ENCODE peak calls at places on chromosomes 6 and 20, in eight cellular contexts. One of them, this sample, is unnamed.

GRCh38 chr6:7540595-7540994 is 876 bp upstream of the DSP start:
- DNase-seq in epithelial cell of esophagus: peak; percentile 94
- DNase-seq in AG10803: peak; percentile 55
- DNase-seq in omental fat pad: no peak
- DNase-seq in cardiac fibroblast: peak; percentile 5
- DNase-seq in HFFc6: peak; percentile 17
- DNase-seq in endothelial cell: peak; percentile 29
- DNase-seq in MCF 10A: no peak
- DNase-seq in this sample: no peak

GRCh38 chr6:166729658-166730057 is 102.6 kb upstream of the RPS6KA2 start:
- DNase-seq in HFFc6: no peak
- DNase-seq in epithelial cell of esophagus: no peak
- DNase-seq in omental fat pad: no peak
- DNase-seq in MCF 10A: no peak
- DNase-seq in AG10803: no peak
- DNase-seq in cardiac fibroblast: no peak
- DNase-seq in endothelial cell: no peak
- DNase-seq in this sample: no peak

GRCh38 chr20:1304711-1305515 is 24.0 kb downstream of the SDCBP2 start:
- DNase-seq in endothelial cell: no peak
- DNase-seq in cardiac fibroblast: no peak
- DNase-seq in HFFc6: no peak
- DNase-seq in MCF 10A: no peak
- DNase-seq in omental fat pad: no peak
- DNase-seq in epithelial cell of esophagus: no peak
- DNase-seq in AG10803: no peak
- DNase-seq in this sample: no peak

GRCh38 chr6:138520463-138520862 is 21.2 kb upstream of the NHSL1 start:
- DNase-seq in cardiac fibroblast: peak; percentile 56
- DNase-seq in epithelial cell of esophagus: peak; percentile 37
- DNase-seq in omental fat pad: no peak
- DNase-seq in MCF 10A: peak; percentile 13
- DNase-seq in AG10803: peak; percentile 49
- DNase-seq in endothelial cell: no peak
- DNase-seq in HFFc6: peak; percentile 52
- DNase-seq in this sample: no peak

GRCh38 chr20:43778375-43778774 is 51.6 kb upstream of the GTSF1L start:
- DNase-seq in HFFc6: no peak
- DNase-seq in endothelial cell: no peak
- DNase-seq in cardiac fibroblast: no peak
- DNase-seq in AG10803: no peak
- DNase-seq in MCF 10A: no peak
- DNase-seq in epithelial cell of esophagus: no peak
- DNase-seq in omental fat pad: no peak
- DNase-seq in this sample: no peak

GRCh38 chr20:50750145-50750671 is 18.8 kb downstream of the PARD6B start:
- DNase-seq in AG10803: peak; percentile 28
- DNase-seq in cardiac fibroblast: peak; percentile 18
- DNase-seq in endothelial cell: no peak
- DNase-seq in omental fat pad: no peak
- DNase-seq in MCF 10A: no peak
- DNase-seq in epithelial cell of esophagus: no peak
- DNase-seq in HFFc6: no peak
- DNase-seq in this sample: no peak

GRCh38 chr6:79498842-79499241 is 38.4 kb downstream of the LCA5 start:
- DNase-seq in HFFc6: no peak
- DNase-seq in MCF 10A: peak; percentile 11
- DNase-seq in endothelial cell: no peak
- DNase-seq in epithelial cell of esophagus: no peak
- DNase-seq in cardiac fibroblast: peak; percentile 4
- DNase-seq in omental fat pad: no peak
- DNase-seq in AG10803: no peak
- DNase-seq in this sample: no peak

GRCh38 chr20:6956574-6956973 is 189.1 kb downstream of the BMP2 start:
- DNase-seq in MCF 10A: peak; percentile 68
- DNase-seq in omental fat pad: no peak
- DNase-seq in AG10803: no peak
- DNase-seq in endothelial cell: no peak
- DNase-seq in cardiac fibroblast: no peak
- DNase-seq in HFFc6: no peak
- DNase-seq in epithelial cell of esophagus: peak; percentile 91
- DNase-seq in this sample: no peak

GRCh38 chr6:43687437-43688347 is at the start of gene MRPS18A:
- DNase-seq in AG10803: peak; percentile 67
- DNase-seq in MCF 10A: peak; percentile 83
- DNase-seq in epithelial cell of esophagus: peak; percentile 86
- DNase-seq in cardiac fibroblast: peak; percentile 75
- DNase-seq in endothelial cell: peak; percentile 81
- DNase-seq in omental fat pad: peak; percentile 68
- DNase-seq in HFFc6: peak; percentile 78
- DNase-seq in this sample: peak; percentile 85

GRCh38 chr20:49916146-49917002 is 1.0 kb upstream of the SPATA2 start:
- DNase-seq in epithelial cell of esophagus: peak; percentile 86
- DNase-seq in cardiac fibroblast: no peak
- DNase-seq in HFFc6: peak; percentile 28
- DNase-seq in omental fat pad: no peak
- DNase-seq in MCF 10A: peak; percentile 50
- DNase-seq in endothelial cell: no peak
- DNase-seq in AG10803: peak; percentile 25
- DNase-seq in this sample: no peak

GRCh38 chr6:13500264-13500663 is 12.9 kb upstream of the GFOD1 start:
- DNase-seq in omental fat pad: no peak
- DNase-seq in epithelial cell of esophagus: peak; percentile 29
- DNase-seq in endothelial cell: no peak
- DNase-seq in cardiac fibroblast: no peak
- DNase-seq in HFFc6: peak; percentile 20
- DNase-seq in AG10803: no peak
- DNase-seq in MCF 10A: no peak
- DNase-seq in this sample: no peak

GRCh38 chr6:25215881-25216280 is 63.3 kb upstream of the CARMIL1 start:
- DNase-seq in AG10803: peak; percentile 23
- DNase-seq in endothelial cell: no peak
- DNase-seq in epithelial cell of esophagus: peak; percentile 57
- DNase-seq in HFFc6: no peak
- DNase-seq in omental fat pad: no peak
- DNase-seq in cardiac fibroblast: no peak
- DNase-seq in MCF 10A: peak; percentile 43
- DNase-seq in this sample: no peak

GRCh38 chr6:3579652-3580051 is 122.8 kb upstream of the SLC22A23 start:
- DNase-seq in omental fat pad: no peak
- DNase-seq in endothelial cell: no peak
- DNase-seq in MCF 10A: no peak
- DNase-seq in epithelial cell of esophagus: no peak
- DNase-seq in AG10803: no peak
- DNase-seq in HFFc6: no peak
- DNase-seq in cardiac fibroblast: no peak
- DNase-seq in this sample: no peak

GRCh38 chr6:141470810-141471209 is 661.9 kb upstream of the GJE1 start:
- DNase-seq in endothelial cell: no peak
- DNase-seq in MCF 10A: no peak
- DNase-seq in cardiac fibroblast: no peak
- DNase-seq in omental fat pad: no peak
- DNase-seq in AG10803: no peak
- DNase-seq in HFFc6: no peak
- DNase-seq in epithelial cell of esophagus: no peak
- DNase-seq in this sample: no peak

GRCh38 chr6:83055366-83055964 is 10.2 kb downstream of the UBE3D start:
- DNase-seq in AG10803: peak; percentile 52
- DNase-seq in epithelial cell of esophagus: peak; percentile 52
- DNase-seq in HFFc6: peak; percentile 40
- DNase-seq in cardiac fibroblast: peak; percentile 63
- DNase-seq in omental fat pad: no peak
- DNase-seq in endothelial cell: peak; percentile 65
- DNase-seq in MCF 10A: peak; percentile 53
- DNase-seq in this sample: peak; percentile 42

DNA sequence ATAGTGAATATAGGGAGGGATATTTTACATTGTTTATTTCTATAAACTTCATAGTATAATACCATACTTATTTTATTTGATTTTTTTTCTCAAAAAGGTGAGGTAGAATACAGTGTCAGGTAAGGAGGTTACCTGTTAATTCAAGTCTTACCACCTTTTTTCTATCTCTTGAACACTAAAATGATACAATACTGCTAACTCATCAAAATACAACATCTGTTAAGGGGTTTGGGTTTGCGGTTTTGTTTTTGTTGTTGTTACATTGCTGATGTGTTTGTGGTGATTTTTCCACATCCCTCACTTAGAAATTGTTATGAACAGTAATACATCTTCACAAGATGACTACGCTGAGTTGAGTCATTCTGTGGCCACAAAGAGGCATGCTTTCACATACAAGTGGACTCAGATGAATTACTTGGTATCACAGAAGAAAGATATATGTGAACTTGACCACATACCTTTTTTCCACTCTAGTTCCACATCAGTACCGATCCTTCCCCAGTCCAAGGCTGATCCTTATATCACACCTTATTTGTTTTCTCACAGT is 139.4 kb upstream of the ID4 start:
- DNase-seq in HFFc6: peak; percentile 84
- DNase-seq in omental fat pad: no peak
- DNase-seq in endothelial cell: no peak
- DNase-seq in AG10803: peak; percentile 91
- DNase-seq in MCF 10A: peak; percentile 57
- DNase-seq in epithelial cell of esophagus: peak; percentile 72
- DNase-seq in cardiac fibroblast: peak; percentile 35
- DNase-seq in this sample: no peak
- TF ChIP-seq CTCF in HFFc6: no peak
- TF ChIP-seq CTCF in omental fat pad: no peak
- TF ChIP-seq CTCF in endothelial cell: no peak
- TF ChIP-seq CTCF in AG10803: no peak
- TF ChIP-seq CTCF in MCF 10A: no peak
- TF ChIP-seq CTCF in epithelial cell of esophagus: no peak
- TF ChIP-seq CTCF in cardiac fibroblast: no peak
- TF ChIP-seq CTCF in this sample: no peak

DNA sequence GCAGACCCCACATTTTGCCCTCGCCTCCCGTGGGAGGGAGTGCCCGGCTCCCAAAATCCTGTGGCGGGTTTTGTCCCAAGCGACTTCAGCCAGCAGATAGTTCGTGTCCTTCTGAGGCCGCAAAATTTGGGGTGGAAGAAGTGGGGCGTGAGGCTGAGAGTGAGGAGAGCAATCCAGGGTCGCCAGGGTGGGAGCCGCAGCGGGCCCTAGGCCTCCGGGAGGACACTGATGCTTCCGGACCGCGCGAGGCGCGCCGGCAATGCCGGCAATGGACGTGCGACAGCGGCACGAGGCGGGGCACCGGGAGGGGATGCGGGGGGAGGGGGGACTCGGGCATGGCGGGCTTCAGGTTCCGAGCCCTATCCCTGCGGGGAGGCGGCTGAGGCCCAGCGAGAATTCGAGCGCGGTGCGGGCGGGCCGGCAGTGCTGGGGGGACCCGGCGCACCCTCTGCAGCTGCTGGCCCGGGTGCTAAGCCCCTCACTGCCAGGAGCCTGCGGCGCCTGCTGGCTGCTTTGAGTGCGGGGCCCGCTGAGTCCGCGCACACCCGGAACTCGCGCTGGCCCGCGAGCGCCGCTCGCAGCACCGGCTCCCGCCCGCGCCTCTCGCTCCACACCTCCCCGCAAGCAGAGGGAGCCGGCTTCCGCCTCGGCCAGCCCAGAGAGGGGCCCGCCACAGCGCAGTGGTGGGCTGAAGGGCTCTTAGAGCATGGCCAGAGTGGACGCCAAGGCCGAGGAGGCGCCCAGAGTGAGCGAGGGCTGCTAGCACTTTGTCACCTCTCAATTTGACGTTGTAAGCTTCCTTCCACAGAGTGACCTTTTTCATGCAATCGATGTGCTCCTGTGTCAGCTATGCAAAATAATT is 143.8 kb downstream of the LPA start:
- DNase-seq in HFFc6: peak; percentile 60
- DNase-seq in epithelial cell of esophagus: peak; percentile 29
- DNase-seq in MCF 10A: peak; percentile 75
- DNase-seq in cardiac fibroblast: peak; percentile 76
- DNase-seq in omental fat pad: peak; percentile 67
- DNase-seq in AG10803: peak; percentile 60
- DNase-seq in endothelial cell: peak; percentile 87
- DNase-seq in this sample: peak; percentile 85
- TF ChIP-seq CTCF in HFFc6: peak; percentile 57
- TF ChIP-seq CTCF in epithelial cell of esophagus: no peak
- TF ChIP-seq CTCF in MCF 10A: no peak
- TF ChIP-seq CTCF in cardiac fibroblast: no peak
- TF ChIP-seq CTCF in omental fat pad: peak; percentile 93
- TF ChIP-seq CTCF in AG10803: no peak
- TF ChIP-seq CTCF in endothelial cell: peak; percentile 51
- TF ChIP-seq CTCF in this sample: peak; percentile 36

GRCh38 chr6:100664274-100665040 is 199.7 kb upstream of the SIM1 start:
- DNase-seq in MCF 10A: peak; percentile 44
- DNase-seq in AG10803: peak; percentile 47
- DNase-seq in cardiac fibroblast: peak; percentile 61
- DNase-seq in HFFc6: peak; percentile 26
- DNase-seq in endothelial cell: no peak
- DNase-seq in omental fat pad: no peak
- DNase-seq in epithelial cell of esophagus: peak; percentile 51
- DNase-seq in this sample: no peak
- TF ChIP-seq CTCF in MCF 10A: peak; percentile 50
- TF ChIP-seq CTCF in AG10803: peak; percentile 65
- TF ChIP-seq CTCF in cardiac fibroblast: peak; percentile 53
- TF ChIP-seq CTCF in HFFc6: peak; percentile 88
- TF ChIP-seq CTCF in endothelial cell: peak; percentile 90
- TF ChIP-seq CTCF in omental fat pad: no peak
- TF ChIP-seq CTCF in epithelial cell of esophagus: peak; percentile 51
- TF ChIP-seq CTCF in this sample: peak; percentile 89

GRCh38 chr20:62368629-62369507 is 1.8 kb upstream of the LAMA5 start:
- DNase-seq in MCF 10A: peak; percentile 76
- DNase-seq in HFFc6: peak; percentile 41
- DNase-seq in epithelial cell of esophagus: peak; percentile 56
- DNase-seq in endothelial cell: peak; percentile 52
- DNase-seq in omental fat pad: no peak
- DNase-seq in AG10803: no peak
- DNase-seq in cardiac fibroblast: peak; percentile 66
- DNase-seq in this sample: peak; percentile 83
- TF ChIP-seq CTCF in MCF 10A: peak; percentile 30
- TF ChIP-seq CTCF in HFFc6: peak; percentile 75
- TF ChIP-seq CTCF in epithelial cell of esophagus: no peak
- TF ChIP-seq CTCF in endothelial cell: peak; percentile 54
- TF ChIP-seq CTCF in omental fat pad: no peak
- TF ChIP-seq CTCF in AG10803: peak; percentile 42
- TF ChIP-seq CTCF in cardiac fibroblast: peak; percentile 30
- TF ChIP-seq CTCF in this sample: peak; percentile 79

DNA sequence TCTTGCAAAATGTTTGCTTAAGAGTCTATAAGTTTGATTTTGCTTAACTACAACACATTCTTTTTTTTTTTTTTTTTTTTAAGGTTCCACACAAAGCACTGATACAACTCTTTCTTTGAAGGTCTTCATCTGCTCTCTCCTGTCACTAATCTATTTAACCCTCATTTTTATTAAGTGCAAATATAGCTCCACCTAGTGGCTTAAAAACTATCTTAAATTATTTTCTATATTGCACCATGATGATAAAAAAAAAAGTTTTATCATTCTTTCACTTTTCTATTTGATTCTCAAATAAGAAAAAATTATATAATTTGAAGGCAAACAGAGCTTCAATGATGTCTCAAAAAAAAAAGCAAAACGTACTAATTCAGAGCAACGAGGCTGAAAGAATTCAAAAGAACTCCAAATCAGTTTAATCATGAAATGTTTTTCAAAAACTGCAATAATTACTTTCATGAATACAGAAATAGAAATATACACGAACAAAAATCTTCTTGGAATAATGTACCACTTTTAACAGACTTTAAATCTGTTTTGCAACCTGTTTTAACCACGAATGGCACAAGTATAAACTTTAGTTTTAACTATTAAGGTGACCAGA is 12.8 kb downstream of the ESF1 start:
- DNase-seq in MCF 10A: no peak
- DNase-seq in endothelial cell: no peak
- DNase-seq in omental fat pad: no peak
- DNase-seq in epithelial cell of esophagus: peak; percentile 25
- DNase-seq in cardiac fibroblast: peak; percentile 49
- DNase-seq in HFFc6: peak; percentile 18
- DNase-seq in AG10803: peak; percentile 34
- DNase-seq in this sample: no peak
- TF ChIP-seq CTCF in MCF 10A: peak; percentile 42
- TF ChIP-seq CTCF in endothelial cell: peak; percentile 79
- TF ChIP-seq CTCF in omental fat pad: no peak
- TF ChIP-seq CTCF in epithelial cell of esophagus: peak; percentile 26
- TF ChIP-seq CTCF in cardiac fibroblast: peak; percentile 32
- TF ChIP-seq CTCF in HFFc6: peak; percentile 87
- TF ChIP-seq CTCF in AG10803: peak; percentile 54
- TF ChIP-seq CTCF in this sample: peak; percentile 77